ENCODE peak calls at places on chromosomes 12 and 14, in seven cellular contexts. S is adrenal gland, X is Peyer's patch, E is HepG2, O is A549, C is GM12891, L is NB4. D is an unnamed sample.

GRCh38 chr14:58118097-58118496 is 33.9 kb downstream of the ARMH4 start:
- DNase-seq in S (no peak), X (no peak), E (no peak), O (no peak), C (no peak), L (no peak), D (no peak)

GRCh38 chr12:62785941-62786559 is 148.9 kb downstream of the PPM1H start:
- DNase-seq in S (peak), X (no peak), E (no peak), O (peak), C (no peak), L (peak), D (no peak)

GRCh38 chr14:103015426-103015825 is 41.9 kb downstream of the CDC42BPB start:
- DNase-seq in S (no peak), X (no peak), E (no peak), O (no peak), C (no peak), L (no peak), D (no peak)

GRCh38 chr14:54637270-54637669 is 70.3 kb downstream of the SAMD4A start:
- DNase-seq in S (no peak), X (no peak), E (no peak), O (no peak), C (no peak), L (no peak), D (no peak)

GRCh38 chr14:23877538-23878180 is 75.9 kb upstream of the DHRS4 start:
- DNase-seq in S (no peak), X (no peak), E (no peak), O (no peak), C (no peak), L (no peak), D (no peak)

GRCh38 chr14:22113401-22113800 is 439.8 kb upstream of the OR4E1 start:
- DNase-seq in S (no peak), X (no peak), E (no peak), O (no peak), C (no peak), L (no peak), D (no peak)

GRCh38 chr14:26993541-26993940 is 395.7 kb upstream of the NOVA1 start:
- DNase-seq in S (no peak), X (no peak), E (no peak), O (no peak), C (no peak), L (no peak), D (no peak)

GRCh38 chr12:83017001-83017400 is 330.3 kb downstream of the TMTC2 start:
- DNase-seq in S (no peak), X (no peak), E (no peak), O (no peak), C (no peak), L (no peak), D (no peak)

GRCh38 chr14:49566714-49567113 is 19.5 kb downstream of the RPS29 start:
- DNase-seq in S (no peak), X (no peak), E (no peak), O (no peak), C (no peak), L (no peak), D (no peak)

GRCh38 chr12:92408072-92408900 is 262.6 kb upstream of the BTG1 start:
- DNase-seq in S (no peak), X (no peak), E (peak), O (peak), C (no peak), L (peak), D (peak)

GRCh38 chr12:32651956-32652210 is 27.2 kb upstream of the DNM1L start:
- DNase-seq in S (no peak), X (no peak), E (no peak), O (no peak), C (no peak), L (no peak), D (no peak)

GRCh38 chr14:98822917-98823316 is 449.1 kb downstream of the BCL11B start:
- DNase-seq in S (no peak), X (no peak), E (no peak), O (no peak), C (no peak), L (no peak), D (no peak)

GRCh38 chr12:58341791-58342190 is 400.4 kb downstream of the ATP23 start:
- DNase-seq in S (no peak), X (no peak), E (no peak), O (no peak), C (no peak), L (no peak), D (no peak)

GRCh38 chr12:52032797-52033505 is 18.3 kb upstream of the NR4A1 start:
- DNase-seq in S (peak), X (peak), E (peak), O (peak), C (peak), L (peak), D (peak)

GRCh38 chr12:27194644-27195043 is 49.4 kb upstream of the STK38L start:
- DNase-seq in S (no peak), X (no peak), E (no peak), O (no peak), C (no peak), L (no peak), D (no peak)

GRCh38 chr14:99036594-99037293 is 235.3 kb downstream of the BCL11B start:
- DNase-seq in S (peak), X (no peak), E (no peak), O (no peak), C (no peak), L (peak), D (no peak)

GRCh38 chr12:95625012-95625411 is 73.7 kb upstream of the USP44 start:
- DNase-seq in S (no peak), X (no peak), E (no peak), O (no peak), C (no peak), L (no peak), D (no peak)

GRCh38 chr12:66861157-66861750 is 182.4 kb upstream of the GRIP1 start:
- DNase-seq in S (peak), X (peak), E (peak), O (peak), C (no peak), L (peak), D (peak)

GRCh38 chr12:92539966-92540791 is 162.6 kb upstream of the PLEKHG7 start:
- DNase-seq in S (no peak), X (no peak), E (no peak), O (no peak), C (no peak), L (peak), D (no peak)

GRCh38 chr12:48029401-48029770 is 25.1 kb upstream of the COL2A1 start:
- DNase-seq in S (no peak), X (no peak), E (no peak), O (no peak), C (no peak), L (no peak), D (no peak)

GRCh38 chr12:58809064-58809607 is 111.2 kb downstream of the LRIG3 start:
- DNase-seq in S (no peak), X (no peak), E (no peak), O (no peak), C (no peak), L (no peak), D (no peak)

GRCh38 chr12:47750916-47751470 is 7.7 kb downstream of the RAPGEF3 start:
- DNase-seq in S (no peak), X (peak), E (no peak), O (no peak), C (no peak), L (no peak), D (no peak)

GRCh38 chr12:38142974-38143373 is 173.6 kb upstream of the ALG10B start:
- DNase-seq in S (no peak), X (no peak), E (peak), O (peak), C (no peak), L (no peak), D (no peak)

GRCh38 chr14:35268946-35269345 is 23.2 kb upstream of the PSMA6 start:
- DNase-seq in S (no peak), X (no peak), E (no peak), O (no peak), C (no peak), L (no peak), D (no peak)

GRCh38 chr12:7107181-7108041 is 1.6 kb downstream of the C1RL start:
- DNase-seq in S (no peak), X (no peak), E (no peak), O (peak), C (no peak), L (no peak), D (peak)

GRCh38 chr12:7110661-7111060 is 1.6 kb upstream of the C1RL start:
- DNase-seq in S (no peak), X (peak), E (no peak), O (no peak), C (no peak), L (no peak), D (no peak)

GRCh38 chr12:7108042-7108927 is 729 bp downstream of the C1RL start:
- DNase-seq in S (peak), X (peak), E (peak), O (peak), C (peak), L (peak), D (peak)

GRCh38 chr12:7112041-7112440 is 3.0 kb upstream of the C1RL start:
- DNase-seq in S (peak), X (no peak), E (no peak), O (no peak), C (no peak), L (no peak), D (no peak)

DNA sequence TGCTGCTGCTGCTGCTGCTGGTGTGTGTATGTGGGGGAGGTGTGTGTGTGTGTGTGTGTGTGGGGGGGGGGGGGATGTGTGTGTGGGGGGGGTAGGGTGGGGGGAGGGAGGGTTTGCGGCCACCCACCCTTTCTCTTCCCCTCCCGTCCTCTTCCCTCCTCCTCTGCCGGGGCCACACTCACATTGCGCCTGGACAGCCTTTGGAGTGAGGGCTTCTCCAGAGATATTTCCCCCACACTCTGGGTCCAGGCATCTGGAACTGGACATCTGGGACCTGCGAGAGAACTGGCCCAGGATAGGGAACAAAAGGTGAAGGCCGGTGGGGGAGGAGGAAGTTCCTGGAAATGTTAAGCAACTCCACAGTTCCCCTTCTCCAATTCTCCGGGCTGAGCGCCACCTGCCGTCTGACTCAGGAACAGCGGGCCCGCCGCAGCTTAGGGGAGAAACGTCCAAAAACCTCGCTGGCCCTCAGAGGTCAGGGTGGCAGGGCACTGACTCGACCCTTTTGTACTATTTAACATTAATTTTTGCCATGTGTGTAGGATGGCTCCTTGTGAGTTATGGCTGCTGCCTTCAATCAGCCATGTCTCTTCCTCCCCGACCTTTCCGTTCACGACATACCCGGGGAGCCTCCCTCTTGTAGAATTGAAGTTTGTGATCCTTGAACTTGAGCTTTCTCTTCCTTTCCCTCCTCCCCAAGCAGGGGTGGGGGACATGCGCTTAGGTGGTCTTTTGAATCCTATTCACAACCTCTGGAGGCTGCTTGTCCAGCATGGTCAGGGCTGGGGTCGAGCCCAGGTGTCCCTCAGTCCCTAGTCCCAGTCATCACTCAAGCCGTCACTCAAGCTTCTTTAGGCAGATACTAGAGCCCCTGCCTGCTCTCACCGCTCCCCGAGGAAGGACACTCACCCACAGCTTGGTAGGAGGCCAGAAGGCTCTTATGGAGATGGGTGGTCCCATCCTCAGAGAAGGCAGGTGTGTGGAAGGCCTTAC is at the start of gene C1RL:
- DNase-seq in S (peak), X (peak), E (peak), O (peak), C (no peak), L (peak), D (peak)
- TF ChIP-seq POLR2A in S (no peak), X (no peak), E (peak), O (peak), C (no peak), L (peak), D (no peak)

GRCh38 chr12:119592232-119592631 is 1.3 kb upstream of the TMEM233 start:
- DNase-seq in S (no peak), X (no peak), E (no peak), O (no peak), C (no peak), L (no peak), D (peak)

GRCh38 chr12:119589634-119590033 is 3.9 kb upstream of the TMEM233 start:
- DNase-seq in S (no peak), X (no peak), E (no peak), O (no peak), C (no peak), L (no peak), D (no peak)

GRCh38 chr12:119594399-119594730 is 791 bp downstream of the TMEM233 start:
- DNase-seq in S (no peak), X (no peak), E (no peak), O (no peak), C (no peak), L (no peak), D (peak)

GRCh38 chr12:119594772-119595445 is 1.3 kb downstream of the TMEM233 start:
- DNase-seq in S (no peak), X (no peak), E (no peak), O (no peak), C (no peak), L (no peak), D (peak)

DNA sequence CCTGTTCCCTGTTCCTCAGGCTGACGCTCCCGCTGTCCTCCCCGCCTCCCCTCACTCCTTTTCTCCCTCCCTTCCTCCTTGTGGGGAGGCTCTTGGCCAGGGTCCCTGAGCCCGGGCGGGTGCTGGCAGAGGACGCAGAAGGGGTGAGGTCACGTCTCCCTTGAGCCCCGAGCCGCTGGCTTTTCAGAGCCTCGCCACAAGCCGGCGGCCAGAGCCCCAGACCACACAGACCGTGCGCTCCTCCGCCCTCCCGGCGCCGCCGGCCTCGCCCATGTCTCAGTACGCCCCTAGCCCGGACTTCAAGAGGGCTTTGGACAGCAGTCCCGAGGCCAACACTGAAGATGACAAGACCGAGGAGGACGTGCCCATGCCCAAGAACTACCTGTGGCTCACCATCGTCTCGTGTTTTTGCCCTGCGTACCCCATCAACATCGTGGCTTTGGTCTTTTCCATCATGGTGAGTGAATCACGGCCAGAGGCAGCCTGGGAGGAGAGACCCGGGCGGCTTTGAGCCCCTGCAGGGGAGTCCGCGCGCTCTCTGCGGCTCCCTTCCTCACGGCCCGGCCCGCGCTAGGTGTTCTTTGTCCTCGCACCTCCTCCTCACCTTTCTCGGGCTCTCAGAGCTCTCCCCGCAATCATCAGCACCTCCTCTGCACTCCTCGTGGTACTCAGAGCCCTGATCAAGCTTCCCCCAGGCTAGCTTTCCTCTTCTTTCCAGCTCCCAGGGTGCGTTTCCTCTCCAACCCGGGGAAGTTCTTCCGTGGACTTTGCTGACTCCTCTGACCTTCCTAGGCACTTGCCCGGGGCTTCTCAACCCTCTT is at the start of gene TMEM233:
- DNase-seq in S (no peak), X (no peak), E (no peak), O (no peak), C (no peak), L (no peak), D (peak)
- TF ChIP-seq POLR2A in S (no peak), X (no peak), E (no peak), O (no peak), C (no peak), L (no peak), D (peak)

DNA sequence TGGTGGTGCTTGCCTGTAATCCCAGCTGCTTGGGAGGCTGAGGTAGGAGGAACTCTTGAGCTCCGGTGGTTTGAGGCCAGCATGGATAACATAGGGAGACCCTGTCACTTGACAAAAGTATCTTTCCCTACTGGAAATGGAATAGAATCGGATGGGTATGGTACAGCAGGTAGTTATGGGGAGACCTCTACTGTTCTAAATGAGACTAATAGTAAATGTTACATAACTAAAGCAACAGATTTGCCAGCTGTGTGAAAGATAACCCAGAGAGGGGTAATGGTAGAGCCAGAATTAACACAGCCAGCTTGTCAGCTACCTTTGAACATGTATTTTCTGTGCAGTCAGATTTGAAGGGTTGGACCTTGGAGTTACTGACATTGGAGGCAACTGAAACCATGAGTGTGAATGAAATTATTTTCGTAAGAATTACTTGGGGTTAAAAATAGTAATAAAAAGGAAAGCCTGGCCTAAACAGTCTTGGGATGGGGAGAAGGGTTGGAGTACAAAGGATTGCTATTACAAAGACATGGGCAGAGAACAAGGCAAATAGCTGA is 21.7 kb upstream of the NUP107 start:
- DNase-seq in S (no peak), X (no peak), E (no peak), O (peak), C (no peak), L (peak), D (no peak)
- TF ChIP-seq POLR2A in S (no peak), X (no peak), E (no peak), O (no peak), C (no peak), L (peak), D (no peak)

GRCh38 chr12:111406474-111407370 is 999 bp downstream of the SH2B3 start:
- DNase-seq in S (peak), X (no peak), E (no peak), O (no peak), C (no peak), L (peak), D (peak)
- TF ChIP-seq POLR2A in S (no peak), X (no peak), E (no peak), O (no peak), C (no peak), L (no peak), D (no peak)

DNA sequence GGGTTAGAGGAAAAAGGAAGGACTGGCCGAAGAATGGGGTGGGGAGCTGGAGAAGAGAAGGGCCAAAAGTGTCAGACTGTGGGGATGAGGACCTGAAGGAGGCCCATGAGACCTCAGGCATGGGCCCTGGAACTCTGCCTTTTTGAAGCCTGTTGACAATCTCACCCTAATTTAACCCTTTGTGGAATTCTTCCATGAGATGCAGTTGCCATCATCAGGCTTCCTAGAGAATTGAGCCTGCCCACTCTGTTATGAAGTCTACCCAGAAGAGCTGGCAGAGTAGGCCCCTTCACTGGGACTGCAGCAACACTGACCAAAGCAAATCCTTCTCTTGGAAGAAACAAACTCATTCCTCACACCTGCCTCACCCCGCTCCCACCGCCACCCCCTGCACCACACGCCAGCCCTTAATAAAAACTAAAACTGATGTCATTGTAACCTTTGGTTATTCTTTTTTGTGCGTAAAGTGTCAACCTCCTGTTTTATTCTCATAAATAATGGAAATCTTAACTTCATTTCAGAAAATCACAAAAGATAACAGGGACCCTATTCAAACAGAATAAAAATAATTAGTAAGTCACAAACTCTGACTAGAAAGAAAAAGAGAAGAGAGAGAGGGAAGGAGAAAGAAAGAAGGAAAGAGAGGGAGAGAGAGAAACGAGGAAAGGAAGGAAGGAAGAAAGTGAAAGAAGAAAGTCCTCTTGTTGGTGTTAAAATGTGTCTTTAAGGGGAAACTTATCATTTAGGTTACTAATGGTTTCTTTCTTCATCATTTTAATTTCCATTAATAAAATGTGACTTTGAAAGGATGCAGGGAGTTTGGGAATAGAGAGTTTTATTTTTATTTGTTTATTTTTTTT is 61.3 kb downstream of the CRADD start:
- DNase-seq in S (no peak), X (no peak), E (no peak), O (no peak), C (no peak), L (no peak), D (no peak)
- TF ChIP-seq POLR2A in S (no peak), X (no peak), E (no peak), O (no peak), C (no peak), L (no peak), D (no peak)

D was measured in erythroblast.